ENCODE peak calls at places on chromosomes 3 and 15, in four cellular contexts. S is NCI-H1092 treated with DMSO at 0.1 percent for 48 hours, Y is endothelial cell, D is stomach. Z is an unnamed sample.

GRCh38 chr3:171251842-171252241 is 208.4 kb downstream of the TNIK start:
- DNase-seq in S (no peak), Y (no peak), D (no peak), Z (no peak)

GRCh38 chr15:100559330-100559729 is 30.6 kb upstream of the CERS3 start:
- DNase-seq in S (no peak), Y (no peak), D (peak), Z (peak)

GRCh38 chr15:37095993-37096877 is 4.1 kb downstream of the MEIS2 start:
- DNase-seq in S (no peak), Y (peak), D (no peak), Z (no peak)

GRCh38 chr3:129758921-129759320 is 134.6 kb downstream of the TMCC1 start:
- DNase-seq in S (no peak), Y (no peak), D (no peak), Z (no peak)

GRCh38 chr3:69922521-69923000 is 77.0 kb upstream of the SAMMSON start:
- DNase-seq in S (no peak), Y (no peak), D (no peak), Z (no peak)

GRCh38 chr15:32825219-32825618 is 107.4 kb downstream of the GREM1 start:
- DNase-seq in S (no peak), Y (no peak), D (no peak), Z (no peak)

GRCh38 chr3:145911016-145911415 is 250.0 kb downstream of the PLOD2 start:
- DNase-seq in S (no peak), Y (no peak), D (no peak), Z (no peak)

GRCh38 chr3:46090161-46090591 is 62.9 kb upstream of the XCR1 start:
- DNase-seq in S (no peak), Y (no peak), D (no peak), Z (no peak)

GRCh38 chr3:144314946-144315345 is 343.3 kb downstream of the DIPK2A start:
- DNase-seq in S (no peak), Y (no peak), D (no peak), Z (no peak)

GRCh38 chr15:77032647-77033416 is 37.9 kb downstream of the PSTPIP1 start:
- DNase-seq in S (no peak), Y (no peak), D (peak), Z (peak)

GRCh38 chr3:109874900-109875735 is 537.8 kb upstream of the DPPA4 start:
- DNase-seq in S (no peak), Y (no peak), D (no peak), Z (no peak)

GRCh38 chr15:70535071-70535954 is 228.0 kb downstream of the UACA start:
- DNase-seq in S (no peak), Y (no peak), D (no peak), Z (no peak)

GRCh38 chr3:62184559-62184958 is 188.8 kb downstream of the FEZF2 start:
- DNase-seq in S (no peak), Y (no peak), D (no peak), Z (peak)

GRCh38 chr15:40776537-40777141 is 6.9 kb downstream of the C15orf62 start:
- DNase-seq in S (no peak), Y (no peak), D (peak), Z (peak)

GRCh38 chr3:21562225-21562624 is 188.8 kb downstream of the ZNF385D start:
- DNase-seq in S (no peak), Y (no peak), D (no peak), Z (no peak)